ENCODE peak calls at places on chromosomes 4 and X, in six cellular contexts. K is uterus, W is cardiac fibroblast, C is right lobe of liver, E is IMR-90, U is WERI-Rb-1. H is an unnamed sample.

GRCh38 chr4:88985088-88985779 is 71.8 kb downstream of the FAM13A start:
- DNase-seq in K (peak; percentile 31), W (peak; percentile 84), C (no peak), E (peak; percentile 89), U (no peak), H (no peak)

GRCh38 chrX:2710041-2710471 is 19.0 kb downstream of the CD99 start:
- DNase-seq in K (no peak), W (peak; percentile 95), C (no peak), E (peak; percentile 88), U (no peak), H (peak; percentile 81)

GRCh38 chr4:139889194-139889762 is 223.7 kb downstream of the MGST2 start:
- DNase-seq in K (no peak), W (no peak), C (no peak), E (no peak), U (no peak), H (no peak)

GRCh38 chrX:3811331-3812311 is 98.2 kb upstream of the PRKX start:
- DNase-seq in K (peak; percentile 18), W (peak; percentile 47), C (no peak), E (peak; percentile 58), U (peak; percentile 29), H (no peak)

GRCh38 chr4:122814426-122814825 is 12.2 kb upstream of the FGF2 start:
- DNase-seq in K (no peak), W (no peak), C (no peak), E (no peak), U (no peak), H (no peak)

GRCh38 chr4:152357206-152357605 is 178.7 kb downstream of the FBXW7 start:
- DNase-seq in K (no peak), W (peak; percentile 89), C (no peak), E (peak; percentile 45), U (no peak), H (no peak)

GRCh38 chrX:154123241-154124219 is 20.5 kb upstream of the OPN1LW start:
- DNase-seq in K (no peak), W (no peak), C (peak; percentile 44), E (no peak), U (no peak), H (no peak)

GRCh38 chr4:88697113-88697512 is 516 bp downstream of the NAP1L5 start:
- DNase-seq in K (peak; percentile 48), W (peak; percentile 30), C (no peak), E (peak; percentile 52), U (no peak), H (no peak)

GRCh38 chr4:87497586-87497985 is 31.6 kb downstream of the SPARCL1 start:
- DNase-seq in K (no peak), W (no peak), C (no peak), E (no peak), U (no peak), H (no peak)

GRCh38 chr4:10589308-10589707 is 95.3 kb downstream of the CLNK start:
- DNase-seq in K (no peak), W (no peak), C (no peak), E (no peak), U (no peak), H (no peak)

GRCh38 chr4:20046931-20047677 is 204.6 kb upstream of the SLIT2 start:
- DNase-seq in K (no peak), W (peak; percentile 19), C (no peak), E (peak; percentile 24), U (no peak), H (no peak)

GRCh38 chrX:153386097-153386496 is 15.1 kb downstream of the PNMA6E start:
- DNase-seq in K (no peak), W (no peak), C (no peak), E (no peak), U (no peak), H (no peak)

GRCh38 chr4:147831452-147832192 is 99.7 kb downstream of the ARHGAP10 start:
- DNase-seq in K (peak; percentile 56), W (peak; percentile 94), C (no peak), E (peak; percentile 93), U (no peak), H (peak; percentile 60)

GRCh38 chrX:49198540-49199314 is 1.3 kb downstream of the SYP start:
- DNase-seq in K (no peak), W (no peak), C (no peak), E (no peak), U (peak; percentile 58), H (no peak)
- H3K4me3 ChIP-seq in K (no peak overlapping the region), W (no peak overlapping the region), C (no peak overlapping the region), E (no peak overlapping the region), U (peak overlapping the region; percentile 64), H (no peak overlapping the region)

GRCh38 chrX:108734426-108734825 is 1.9 kb downstream of the IRS4 start:
- DNase-seq in K (no peak), W (no peak), C (no peak), E (no peak), U (no peak), H (no peak)

GRCh38 chrX:108736509-108737479 is at the start of gene IRS4:
- DNase-seq in K (peak; percentile 48), W (peak; percentile 2), C (no peak), E (no peak), U (no peak), H (no peak)

GRCh38 chrX:108735680-108736508 is 469 bp downstream of the IRS4 start:
- DNase-seq in K (no peak), W (peak; percentile 2), C (no peak), E (no peak), U (no peak), H (no peak)

GRCh38 chrX:108732630-108733321 is 3.6 kb downstream of the IRS4 start:
- DNase-seq in K (no peak), W (no peak), C (no peak), E (no peak), U (no peak), H (no peak)

DNA sequence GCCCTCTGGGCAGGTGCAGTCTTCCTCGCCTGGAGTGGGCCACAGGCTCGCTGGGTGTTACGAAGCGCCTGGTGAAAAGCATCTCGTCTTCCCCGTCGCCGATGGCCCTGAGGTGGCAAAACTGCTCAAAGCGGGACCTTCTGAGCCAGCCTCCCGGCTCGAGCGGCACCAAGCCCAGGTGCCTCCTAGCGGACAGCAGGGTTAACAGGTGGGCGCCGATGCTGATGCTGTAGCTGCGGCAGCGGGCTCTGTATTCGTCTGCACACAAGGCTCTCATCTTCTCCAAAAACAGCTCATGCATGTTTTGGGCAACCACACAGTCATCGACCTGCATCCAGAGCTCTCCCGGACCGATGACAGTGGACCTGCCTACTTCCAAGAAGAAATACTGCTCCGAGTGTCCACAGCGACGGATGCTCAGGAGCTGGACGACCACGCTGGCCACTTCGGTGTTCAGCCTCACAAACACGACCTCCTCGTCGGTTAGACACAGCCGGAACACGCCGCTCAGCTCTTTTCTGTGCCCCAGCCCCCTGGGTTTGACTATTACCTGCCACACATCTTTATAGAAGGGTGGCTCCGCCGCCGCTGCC is 1.2 kb downstream of the IRS4 start:
- DNase-seq in K (no peak), W (no peak), C (no peak), E (no peak), U (no peak), H (no peak)
- H3K4me3 ChIP-seq in K (no peak overlapping the region), W (no peak overlapping the region), C (no peak overlapping the region), E (no peak overlapping the region), U (no peak overlapping the region), H (no peak overlapping the region)

GRCh38 chr4:17778431-17778830 is 3.0 kb downstream of the FAM184B start:
- DNase-seq in K (no peak), W (no peak), C (no peak), E (no peak), U (no peak), H (no peak)

GRCh38 chr4:17781072-17781830 is at the start of gene FAM184B:
- DNase-seq in K (no peak), W (peak; percentile 12), C (no peak), E (no peak), U (no peak), H (no peak)

GRCh38 chr4:17785858-17786257 is 4.4 kb upstream of the FAM184B start:
- DNase-seq in K (no peak), W (no peak), C (no peak), E (no peak), U (peak; percentile 22), H (no peak)

GRCh38 chr4:17780461-17781071 is 855 bp downstream of the FAM184B start:
- DNase-seq in K (no peak), W (peak; percentile 15), C (no peak), E (peak; percentile 47), U (no peak), H (no peak)

DNA sequence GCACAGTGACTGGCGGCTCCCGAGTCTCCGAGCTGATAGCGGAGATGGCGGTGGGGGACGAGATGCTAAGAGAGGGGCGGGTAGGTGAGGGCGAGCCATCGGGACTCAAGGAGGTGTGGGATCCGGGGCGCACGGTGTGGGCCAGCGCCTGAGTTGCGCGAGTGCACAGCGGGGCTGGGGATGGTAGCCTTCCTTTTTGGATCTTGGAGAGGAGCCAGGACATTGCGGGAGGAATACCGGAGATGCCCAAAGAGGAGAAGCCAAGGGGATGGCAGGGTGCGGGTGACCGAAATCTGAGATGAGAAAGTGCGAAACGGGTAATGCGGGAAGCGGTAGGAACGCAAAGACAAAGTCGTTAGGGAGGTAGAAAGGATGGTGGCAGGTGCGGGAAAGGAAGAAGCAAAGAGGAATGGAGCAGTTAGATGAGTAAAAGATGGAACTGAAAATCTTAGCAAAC is 438 bp upstream of the FAM184B start:
- DNase-seq in K (no peak), W (no peak), C (no peak), E (no peak), U (no peak), H (no peak)
- H3K4me3 ChIP-seq in K (peak overlapping the region; percentile 1), W (peak overlapping the region; percentile 48), C (no peak overlapping the region), E (peak overlapping the region; percentile 18), U (no peak overlapping the region), H (peak overlapping the region; percentile 43)

GRCh38 chrX:140766024-140766611 is 56.6 kb downstream of the LINC00632 start:
- DNase-seq in K (peak; percentile 20), W (peak; percentile 80), C (peak; percentile 33), E (peak; percentile 66), U (peak; percentile 19), H (peak; percentile 30)
- H3K4me3 ChIP-seq in K (no peak overlapping the region), W (peak overlapping the region; percentile 64), C (no peak overlapping the region), E (peak overlapping the region; percentile 49), U (no peak overlapping the region), H (peak overlapping the region; percentile 52)

GRCh38 chr4:24801136-24801855 is 5.9 kb downstream of the SOD3 start:
- DNase-seq in K (no peak), W (no peak), C (no peak), E (no peak), U (no peak), H (no peak)

GRCh38 chr4:24799544-24800272 is 4.3 kb downstream of the SOD3 start:
- DNase-seq in K (no peak), W (no peak), C (no peak), E (no peak), U (no peak), H (no peak)

GRCh38 chr4:24799196-24799543 is 3.8 kb downstream of the SOD3 start:
- DNase-seq in K (no peak), W (no peak), C (no peak), E (no peak), U (no peak), H (no peak)

GRCh38 chr4:24798036-24798610 is 2.8 kb downstream of the SOD3 start:
- DNase-seq in K (no peak), W (no peak), C (no peak), E (no peak), U (no peak), H (no peak)

GRCh38 chr4:24800273-24800880 is 5.0 kb downstream of the SOD3 start:
- DNase-seq in K (no peak), W (no peak), C (no peak), E (no peak), U (no peak), H (no peak)
- H3K4me3 ChIP-seq in K (no peak overlapping the region), W (peak overlapping the region; percentile 30), C (peak overlapping the region; percentile 11), E (no peak overlapping the region), U (no peak overlapping the region), H (no peak overlapping the region)

H was measured in HFF-Myc.